ENCODE peak calls at places on chromosomes 5 and 9, in five cellular contexts. I is LNCaP clone FGC, T is spleen, V is mesendoderm, J is astrocyte of the spinal cord. S is an unnamed sample.

GRCh38 chr5:84724683-84725082 is 340.0 kb upstream of the EDIL3 start:
- DNase-seq in I (no peak), J (peak), T (no peak), V (no peak), S (peak)

GRCh38 chr9:7166074-7166473 is 408.3 kb downstream of the KDM4C start:
- DNase-seq in V (no peak), J (no peak), I (no peak), T (no peak), S (no peak)

GRCh38 chr9:135552698-135553161 is 6.8 kb downstream of the OBP2A start:
- DNase-seq in T (no peak), I (no peak), V (peak), J (no peak), S (no peak)

GRCh38 chr5:147756566-147756965 is 26.0 kb downstream of the JAKMIP2 start:
- DNase-seq in I (peak), J (no peak), V (no peak), T (no peak), S (no peak)

GRCh38 chr5:179152144-179152895 is 92.1 kb downstream of the ZNF354C start:
- DNase-seq in T (peak), J (no peak), V (no peak), I (no peak), S (no peak)

GRCh38 chr5:180367991-180368390 is 14.9 kb upstream of the GFPT2 start:
- DNase-seq in J (no peak), I (no peak), T (no peak), V (no peak), S (no peak)

GRCh38 chr9:86241216-86241615 is 18.2 kb downstream of the C9orf153 start:
- DNase-seq in I (no peak), T (no peak), J (no peak), V (no peak), S (no peak)

GRCh38 chr9:31119882-31120481 is 1264.5 kb upstream of the ACO1 start:
- DNase-seq in I (no peak), T (no peak), J (peak), V (peak), S (no peak)

GRCh38 chr9:106880863-106881262 is 17.9 kb downstream of the ZNF462 start:
- DNase-seq in V (no peak), I (no peak), J (peak), T (no peak), S (no peak)

GRCh38 chr5:100762163-100762562 is 140.9 kb downstream of the ST8SIA4 start:
- DNase-seq in I (no peak), J (peak), T (no peak), V (peak), S (no peak)

GRCh38 chr5:142428773-142429473 is 104.1 kb upstream of the SPRY4 start:
- DNase-seq in V (no peak), T (no peak), J (no peak), I (no peak), S (no peak)

GRCh38 chr9:87016681-87017080 is 69.4 kb upstream of the GAS1 start:
- DNase-seq in V (no peak), J (no peak), I (no peak), T (no peak), S (no peak)

GRCh38 chr5:140557965-140558364 is 692 bp upstream of the SRA1 start:
- DNase-seq in T (no peak), I (no peak), J (no peak), V (no peak), S (no peak)

GRCh38 chr9:130172858-130173461 is 756 bp downstream of the NCS1 start:
- DNase-seq in T (no peak), V (peak), J (no peak), I (no peak), S (no peak)

GRCh38 chr9:33029106-33029788 is 4.2 kb downstream of the DNAJA1 start:
- DNase-seq in T (no peak), I (peak), V (no peak), J (no peak), S (peak)

GRCh38 chr9:123353984-123354591 is 1.9 kb upstream of the CRB2 start:
- DNase-seq in I (no peak), T (peak), V (peak), J (peak), S (no peak)

GRCh38 chr5:82991678-82992323 is 85.4 kb downstream of the TMEM167A start:
- DNase-seq in T (no peak), J (peak), I (no peak), V (no peak), S (no peak)

GRCh38 chr9:80383347-80383746 is 811.6 kb downstream of the TLE4 start:
- DNase-seq in V (no peak), I (no peak), T (no peak), J (no peak), S (no peak)

GRCh38 chr5:14995229-14995628 is 123.7 kb upstream of the ANKH start:
- DNase-seq in T (no peak), I (no peak), J (no peak), V (no peak), S (no peak)

GRCh38 chr9:92882276-92882675 is 4.4 kb upstream of the ZNF484 start:
- DNase-seq in V (no peak), J (no peak), I (no peak), T (peak), S (no peak)
- H3K4me3 ChIP-seq in V (no peak), J (no peak), I (no peak), T (no peak), S (no peak)

GRCh38 chr5:95628933-95629332 is 9.0 kb downstream of the GPR150 start:
- DNase-seq in T (no peak), V (peak), I (no peak), J (no peak), S (no peak)
- H3K4me3 ChIP-seq in T (no peak), V (no peak), I (no peak), J (no peak), S (no peak)

GRCh38 chr5:63961598-63962161 is 565 bp downstream of the HTR1A start:
- DNase-seq in I (no peak), J (no peak), T (peak), V (peak), S (no peak)
- H3K4me3 ChIP-seq in I (no peak), J (no peak), T (no peak), V (no peak), S (no peak)

GRCh38 chr5:124060413-124061095 is 548.6 kb downstream of the CSNK1G3 start:
- DNase-seq in J (no peak), V (no peak), T (no peak), I (peak), S (no peak)

GRCh38 chr5:124059200-124059599 is 547.2 kb downstream of the CSNK1G3 start:
- DNase-seq in T (no peak), I (no peak), J (no peak), V (no peak), S (no peak)

GRCh38 chr5:124060010-124060409 is 548.0 kb downstream of the CSNK1G3 start:
- DNase-seq in I (no peak), T (no peak), V (no peak), J (no peak), S (no peak)

GRCh38 chr5:124064956-124065355 is 553.0 kb downstream of the CSNK1G3 start:
- DNase-seq in I (no peak), V (no peak), J (no peak), T (no peak), S (no peak)

GRCh38 chr5:124061663-124062062 is 549.7 kb downstream of the CSNK1G3 start:
- DNase-seq in I (peak), J (peak), V (no peak), T (no peak), S (peak)
- H3K4me3 ChIP-seq in I (no peak), J (no peak), V (no peak), T (no peak), S (no peak)

DNA sequence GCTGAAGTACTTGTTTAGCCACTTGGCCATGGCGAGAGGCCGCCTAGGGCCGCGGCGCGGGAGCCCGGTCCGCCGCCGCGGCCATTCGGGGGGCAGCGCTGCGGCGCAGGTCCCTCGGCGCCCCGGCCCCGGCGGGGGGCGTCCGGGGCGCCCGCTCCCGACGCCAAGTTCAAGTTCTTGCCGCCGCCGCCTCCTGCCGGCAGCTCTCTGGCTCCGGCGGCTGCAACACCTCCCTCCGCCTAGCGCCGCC is 486 bp downstream of the SHB start:
- DNase-seq in T (no peak), I (no peak), V (no peak), J (peak), S (no peak)
- H3K4me3 ChIP-seq in T (peak), I (peak), V (peak), J (peak), S (peak)

GRCh38 chr9:133770076-133770777 is 32.1 kb upstream of the SARDH start:
- DNase-seq in I (no peak), V (no peak), J (no peak), T (no peak), S (no peak)
- H3K4me3 ChIP-seq in I (no peak), V (no peak), J (no peak), T (no peak), S (no peak)

DNA sequence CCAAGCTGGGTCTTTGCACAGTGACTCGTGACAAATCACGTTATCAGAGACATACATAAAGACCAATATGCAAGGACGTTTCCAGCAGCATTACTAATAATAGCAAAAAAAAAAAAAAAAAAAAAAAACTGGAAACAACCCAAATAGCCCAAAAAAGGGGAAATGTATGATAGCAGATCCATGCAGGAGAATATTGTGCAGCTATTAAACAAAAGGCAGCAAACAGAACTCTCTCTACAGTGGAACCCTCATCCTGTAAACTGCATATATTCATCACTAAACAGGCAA is 37.7 kb downstream of the C5orf15 start:
- DNase-seq in I (no peak), J (no peak), T (no peak), V (no peak), S (no peak)
- H3K4me3 ChIP-seq in I (no peak), J (no peak), T (no peak), V (no peak), S (no peak)

DNA sequence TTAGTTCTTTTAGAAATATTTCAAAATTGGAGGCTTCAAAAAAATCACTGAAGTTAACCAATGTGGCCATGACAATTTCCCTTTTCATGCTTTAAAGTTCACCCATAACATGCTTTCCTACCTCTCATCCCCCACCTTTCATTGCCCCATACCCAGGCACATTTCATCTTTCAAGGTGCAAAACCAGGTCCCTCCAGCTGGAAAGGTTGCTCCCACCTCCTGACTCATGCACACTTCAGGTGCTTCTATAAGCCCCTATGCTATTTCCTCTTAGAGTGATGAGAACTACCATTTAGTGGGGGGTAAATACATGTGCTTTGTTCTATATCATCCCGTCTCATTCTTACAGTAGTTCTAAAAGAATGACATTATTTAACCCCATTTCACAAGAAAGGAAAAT is 15.4 kb downstream of the FYB1 start:
- DNase-seq in V (no peak), J (no peak), T (no peak), I (no peak), S (no peak)
- H3K4me3 ChIP-seq in V (no peak), J (no peak), T (no peak), I (no peak), S (no peak)

DNA sequence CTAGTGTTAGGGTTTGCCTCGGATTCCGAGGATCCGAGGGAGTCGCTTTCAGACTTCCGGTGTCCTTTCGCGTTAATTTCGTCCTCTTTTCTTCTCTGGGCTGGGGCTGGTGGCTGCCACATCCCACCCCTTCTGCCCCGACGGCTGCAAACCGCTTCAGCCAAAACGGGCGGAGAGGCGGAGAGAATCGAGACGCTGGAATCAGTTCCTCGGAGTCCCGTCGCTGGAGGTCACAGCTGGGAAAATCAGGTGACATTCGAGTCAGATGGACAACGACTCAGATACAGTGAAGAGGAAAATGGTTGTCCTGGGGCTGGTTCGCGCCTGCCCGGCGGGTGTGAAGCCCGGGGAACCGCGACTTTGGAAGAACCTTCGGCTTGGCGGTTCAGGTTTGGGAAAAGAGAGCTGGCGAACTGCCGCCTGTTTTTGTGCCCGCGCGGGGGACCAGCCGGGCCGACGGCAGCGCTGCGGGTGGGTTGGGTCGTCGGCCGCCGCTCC is 8.9 kb upstream of the NKX2-5 start:
- DNase-seq in I (no peak), V (peak), T (no peak), J (no peak), S (no peak)
- H3K4me3 ChIP-seq in I (no peak), V (peak), T (peak), J (no peak), S (no peak)

S was measured in skeletal muscle cell.